ENCODE peak calls at places on chromosome 11, in four cellular contexts. N is K562, U is A549, E is HepG2. H is an unnamed sample.

GRCh38 chr11:110490886-110491285 is 61.1 kb downstream of the FDX1 start:
- DNase-seq in N (peak; percentile 7), U (no peak), E (no peak), H (no peak)

GRCh38 chr11:124829986-124830385 is 29.8 kb upstream of the MSANTD2 start:
- DNase-seq in N (no peak), U (no peak), E (no peak), H (no peak)

GRCh38 chr11:48123934-48124755 is 92.5 kb upstream of the OR4B1 start:
- DNase-seq in N (no peak), U (no peak), E (no peak), H (no peak)

GRCh38 chr11:32838505-32839274 is 9.0 kb downstream of the PRRG4 start:
- DNase-seq in N (no peak), U (peak; percentile 13), E (no peak), H (no peak)

GRCh38 chr11:15170170-15170569 is 55.4 kb downstream of the INSC start:
- DNase-seq in N (no peak), U (no peak), E (peak; percentile 16), H (no peak)

GRCh38 chr11:20159680-20160381 is 444 bp downstream of the DBX1 start:
- DNase-seq in N (no peak), U (no peak), E (no peak), H (peak; percentile 63)

GRCh38 chr11:35133656-35134055 is 5.3 kb upstream of the CD44 start:
- DNase-seq in N (no peak), U (no peak), E (no peak), H (no peak)

GRCh38 chr11:77598195-77598594 is 8.4 kb downstream of the AQP11 start:
- DNase-seq in N (no peak), U (no peak), E (no peak), H (no peak)

GRCh38 chr11:94747136-94748110 is 20.7 kb upstream of the AMOTL1 start:
- DNase-seq in N (no peak), U (peak; percentile 84), E (no peak), H (no peak)

GRCh38 chr11:130208241-130209127 is 48.9 kb downstream of the ST14 start:
- DNase-seq in N (no peak), U (no peak), E (no peak), H (no peak)

GRCh38 chr11:82832983-82833382 is 67.2 kb downstream of the PRCP start:
- DNase-seq in N (peak; percentile 47), U (no peak), E (no peak), H (no peak)

GRCh38 chr11:19430346-19431058 is 189.8 kb upstream of the E2F8 start:
- DNase-seq in N (no peak), U (no peak), E (no peak), H (no peak)

GRCh38 chr11:6695377-6695776 is 12.2 kb upstream of the MRPL17 start:
- DNase-seq in N (no peak), U (no peak), E (no peak), H (no peak)

GRCh38 chr11:133306019-133306418 is 226.3 kb downstream of the OPCML start:
- DNase-seq in N (no peak), U (no peak), E (no peak), H (no peak)

GRCh38 chr11:75474878-75475766 is 42.1 kb upstream of the KLHL35 start:
- DNase-seq in N (peak; percentile 90), U (peak; percentile 32), E (no peak), H (peak; percentile 38)
- TF ChIP-seq RNF2 in N (no peak), U (no peak), E (no peak), H (no peak)

GRCh38 chr11:1455032-1455762 is 31.4 kb downstream of the MOB2 start:
- DNase-seq in N (no peak), U (no peak), E (no peak), H (no peak)

GRCh38 chr11:1454576-1454975 is 32.0 kb downstream of the MOB2 start:
- DNase-seq in N (no peak), U (no peak), E (no peak), H (no peak)

GRCh38 chr11:1452744-1453143 is 33.8 kb downstream of the MOB2 start:
- DNase-seq in N (no peak), U (no peak), E (no peak), H (no peak)

GRCh38 chr11:1451781-1452470 is 34.7 kb downstream of the MOB2 start:
- DNase-seq in N (no peak), U (no peak), E (no peak), H (no peak)

DNA sequence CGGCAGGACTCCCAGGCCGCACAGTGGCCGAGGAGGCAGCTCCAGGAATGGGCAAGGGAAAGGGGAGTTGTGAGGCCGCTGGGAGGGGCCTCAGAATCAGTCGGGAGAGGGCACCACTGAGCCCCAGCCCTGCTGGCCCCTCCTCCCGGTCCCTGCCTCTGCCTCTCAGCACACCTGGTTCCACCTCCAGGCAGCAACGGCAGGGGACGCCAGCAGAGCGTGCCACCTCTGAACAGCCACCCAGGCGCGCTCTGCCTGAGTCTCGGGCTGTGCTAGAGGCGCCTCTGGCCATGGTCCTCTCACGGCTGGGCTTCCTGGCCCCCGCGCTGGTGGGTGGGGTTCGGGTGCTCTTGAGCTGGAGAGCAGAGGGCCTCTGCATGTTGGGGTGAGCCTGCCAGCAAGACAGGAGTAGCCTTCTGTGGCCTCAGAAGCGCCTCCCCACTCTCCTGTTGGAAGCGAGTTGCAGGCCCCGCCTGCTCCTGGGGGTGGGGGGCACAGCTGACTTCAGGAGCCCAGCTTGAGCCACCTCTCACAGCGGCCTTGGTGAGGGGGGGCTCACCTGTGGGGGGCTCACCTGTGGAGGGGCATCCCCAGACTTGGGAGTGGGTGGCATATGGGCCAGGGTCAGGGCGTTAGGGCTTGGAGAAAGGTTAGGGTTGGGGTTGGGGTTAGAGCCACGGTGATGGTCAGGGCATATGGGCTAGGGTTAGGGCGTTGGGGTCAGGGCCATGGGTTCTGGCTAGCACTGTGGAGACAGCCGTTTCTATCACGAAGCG is 32.8 kb downstream of the MOB2 start:
- DNase-seq in N (peak; percentile 53), U (no peak), E (peak; percentile 44), H (peak; percentile 74)
- TF ChIP-seq RNF2 in N (no peak), U (no peak), E (no peak), H (no peak)

DNA sequence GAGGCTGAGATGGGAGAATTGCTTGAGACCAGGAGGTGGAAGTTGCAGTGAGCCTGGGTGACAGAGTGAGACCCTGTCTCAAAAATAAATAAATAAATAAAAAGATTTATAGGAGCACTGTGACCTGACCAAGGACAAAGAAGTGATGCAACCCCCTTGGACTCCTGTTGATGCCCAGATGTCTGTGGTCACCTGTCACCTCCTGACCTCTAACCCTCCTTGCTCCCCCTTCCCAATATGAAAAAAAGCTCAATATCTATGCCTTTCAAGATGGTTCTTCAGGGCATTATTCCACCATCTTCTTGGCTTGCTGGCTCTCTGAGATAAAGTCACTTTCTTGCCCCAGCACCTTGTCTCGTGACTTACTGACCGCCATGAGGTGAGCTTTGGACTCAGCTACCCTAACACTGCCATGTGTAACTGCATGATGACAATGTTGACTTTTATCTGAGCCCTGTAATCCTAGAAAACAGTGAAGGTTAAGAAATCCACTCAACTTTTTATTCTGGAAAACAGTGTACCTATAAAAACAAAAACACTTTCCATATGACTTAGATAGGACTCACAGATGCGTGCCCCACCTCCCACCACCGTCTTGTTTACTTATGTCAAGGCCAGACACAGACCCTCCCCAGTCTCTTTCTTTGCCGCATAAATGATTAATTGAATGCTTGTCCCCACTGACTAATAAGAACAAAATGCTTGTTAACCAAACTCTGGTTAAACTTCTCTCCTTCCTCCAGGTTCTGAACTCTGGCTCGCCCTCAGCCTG is 360.5 kb downstream of the BUD13 start:
- DNase-seq in N (no peak), U (peak; percentile 4), E (peak; percentile 89), H (no peak)
- TF ChIP-seq RNF2 in N (no peak), U (no peak), E (no peak), H (no peak)

DNA sequence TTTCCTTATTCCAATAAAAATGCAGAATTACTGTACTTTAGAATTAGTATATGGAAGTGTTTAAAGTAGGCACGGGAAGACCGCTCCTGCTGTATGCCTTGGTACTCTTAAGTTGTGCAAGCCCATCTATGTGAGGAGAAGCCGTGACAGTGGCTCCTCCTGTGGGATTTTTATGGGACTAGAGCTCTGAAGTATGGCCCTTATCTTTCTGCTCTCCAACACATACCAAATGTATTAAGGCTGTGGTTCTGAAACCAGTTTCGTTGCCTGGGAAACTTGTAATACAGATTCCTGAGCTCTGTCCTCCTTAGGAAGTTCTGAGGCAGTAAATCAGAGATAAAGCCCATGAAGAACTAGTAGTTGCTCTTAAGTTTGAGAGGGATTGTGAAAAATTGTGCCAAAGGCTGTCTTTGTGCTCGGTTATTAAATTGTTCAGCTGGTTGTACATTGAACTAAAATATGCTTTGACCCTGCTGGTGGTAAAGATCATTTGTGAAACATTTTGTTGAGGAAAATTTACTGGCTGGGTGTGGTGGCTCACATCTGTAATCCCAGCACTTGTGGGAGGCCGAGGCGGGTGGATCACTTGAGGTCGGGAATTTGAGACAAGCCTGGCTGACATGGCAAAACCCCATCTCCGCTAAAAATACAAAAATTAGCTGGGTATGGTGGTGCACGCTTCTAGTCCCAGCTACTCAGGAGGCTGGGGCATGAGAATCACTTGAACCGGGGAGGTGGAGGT is 29.3 kb downstream of the RTN3 start:
- DNase-seq in N (peak; percentile 69), U (peak; percentile 18), E (no peak), H (no peak)
- TF ChIP-seq RNF2 in N (no peak), U (no peak), E (no peak), H (no peak)

DNA sequence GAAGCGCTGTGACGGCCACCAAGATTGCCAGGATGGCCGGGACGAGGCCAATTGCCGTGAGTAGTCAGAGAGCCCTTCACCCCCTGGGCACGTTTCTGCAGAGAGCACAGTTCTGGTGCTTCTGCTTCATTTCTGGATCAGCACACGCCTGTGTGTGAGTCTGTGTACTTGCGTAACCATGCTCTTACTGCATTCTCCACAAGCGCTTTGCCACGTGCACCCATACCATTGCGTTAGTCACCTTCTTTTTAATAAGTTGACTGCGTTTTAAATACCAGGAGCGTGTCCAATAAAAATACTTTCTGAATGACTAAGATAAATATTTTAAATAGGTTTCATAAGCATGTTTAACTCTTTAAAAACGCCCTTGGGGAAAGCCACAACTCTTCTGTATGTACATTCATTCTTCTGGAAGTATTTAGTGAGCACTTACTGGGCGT is 143.0 kb upstream of the SORL1-AS1 start:
- DNase-seq in N (no peak), U (peak; percentile 51), E (no peak), H (no peak)
- TF ChIP-seq RNF2 in N (no peak), U (no peak), E (no peak), H (no peak)

DNA sequence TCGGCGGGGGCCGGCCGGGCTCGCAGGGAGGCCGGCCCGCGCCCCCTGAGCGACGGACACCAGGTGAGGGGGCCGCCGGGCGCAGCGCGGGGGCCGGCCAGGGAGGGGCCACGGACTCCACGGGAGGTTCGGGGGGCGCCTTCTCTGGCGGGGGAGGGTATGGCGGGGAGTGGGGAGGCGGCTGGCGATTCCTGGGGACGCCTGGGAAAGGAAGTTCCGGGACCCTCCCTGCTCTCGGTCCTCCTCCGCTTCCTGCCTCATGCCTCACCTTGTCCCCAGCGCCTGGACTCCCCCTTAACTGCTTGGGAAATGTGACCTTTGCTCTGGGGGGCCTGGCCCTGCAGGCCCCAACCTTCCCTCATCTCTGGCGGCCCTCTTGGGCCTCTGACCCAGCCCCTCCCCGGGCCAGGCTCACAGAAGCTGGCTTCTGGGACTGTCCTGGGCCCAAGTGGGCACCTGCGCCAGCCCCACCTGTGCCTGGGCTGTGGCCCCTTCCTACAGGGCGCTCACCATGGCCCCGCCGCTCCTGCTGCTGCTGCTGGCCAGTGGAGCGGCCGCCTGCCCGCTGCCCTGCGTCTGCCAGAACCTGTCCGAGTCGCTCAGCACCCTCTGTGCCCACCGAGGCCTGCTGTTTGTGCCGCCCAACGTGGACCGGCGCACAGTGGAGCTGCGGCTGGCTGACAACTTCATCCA is 516 bp downstream of the LRFN4 start:
- DNase-seq in N (peak; percentile 36), U (peak; percentile 34), E (peak; percentile 30), H (no peak)
- TF ChIP-seq RNF2 in N (no peak), U (no peak), E (no peak), H (no peak)

DNA sequence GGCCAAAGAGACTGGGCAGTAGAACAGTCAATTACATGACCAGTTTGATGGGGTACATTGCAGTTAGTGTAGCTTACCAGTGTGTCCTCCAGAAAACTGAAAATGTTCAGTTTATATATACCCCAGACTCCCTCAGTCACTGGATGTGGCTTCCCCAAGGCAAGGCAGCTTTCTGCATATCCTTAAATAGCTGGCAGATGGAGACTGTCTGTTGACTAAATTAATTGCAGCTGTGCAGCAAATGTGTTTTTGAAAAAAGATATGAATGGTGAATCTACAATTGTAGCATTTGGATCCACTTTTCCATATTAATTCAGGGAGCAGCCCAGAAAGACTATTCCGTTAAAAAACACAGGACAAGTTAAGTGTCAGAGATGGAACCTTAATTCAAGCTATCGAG is 565.1 kb upstream of the CCDC179 start:
- DNase-seq in N (no peak), U (no peak), E (no peak), H (no peak)
- TF ChIP-seq RNF2 in N (no peak), U (no peak), E (no peak), H (no peak)